ENCODE peak calls at places on chromosomes 2 and 18, in six cellular contexts. H is G401; R is NCI-H524; A is sigmoid colon; L is activated naive CD8-positive, alpha-beta T cell treated with anti-CD3 and anti-CD28 coated beads, Interleukin-2, amount 10 ng/mL, durations not matched to agents 7 days and 5 days; O is central memory CD4-positive, alpha-beta T cell. Y is an unnamed sample.

GRCh38 chr2:18244840-18245239 is 315.6 kb downstream of the RDH14 start:
- DNase-seq in R (peak; percentile 92), H (no peak), L (no peak), A (no peak), O (no peak), Y (no peak)

GRCh38 chr2:122643725-122644329 is 888.4 kb downstream of the TSN start:
- DNase-seq in O (no peak), A (no peak), L (no peak), R (peak; percentile 11), H (peak; percentile 3), Y (no peak)

GRCh38 chr2:38187416-38188127 is 111.6 kb upstream of the CYP1B1 start:
- DNase-seq in L (no peak), O (no peak), R (no peak), A (peak; percentile 95), H (no peak), Y (no peak)

GRCh38 chr2:66121946-66122345 is 313.0 kb upstream of the MEIS1 start:
- DNase-seq in O (no peak), R (no peak), A (no peak), H (no peak), L (no peak), Y (no peak)

GRCh38 chr2:69077224-69077953 is 64.4 kb downstream of the ANTXR1 start:
- DNase-seq in R (no peak), A (no peak), H (no peak), L (no peak), O (no peak), Y (no peak)

GRCh38 chr2:168338292-168338691 is 90.9 kb upstream of the STK39 start:
- DNase-seq in H (no peak), A (no peak), R (no peak), O (no peak), L (no peak), Y (no peak)

GRCh38 chr2:98806266-98806697 is 75.3 kb upstream of the MGAT4A start:
- DNase-seq in R (no peak), H (peak; percentile 77), O (no peak), A (peak; percentile 93), L (no peak), Y (no peak)

GRCh38 chr2:134718956-134719814 is at the start of gene TMEM163:
- DNase-seq in L (peak; percentile 39), R (no peak), H (peak; percentile 69), A (no peak), O (peak; percentile 20), Y (peak; percentile 15)

GRCh38 chr2:46737577-46737976 is 178.0 kb downstream of the MCFD2 start:
- DNase-seq in L (no peak), A (no peak), O (no peak), R (no peak), H (no peak), Y (no peak)

GRCh38 chr2:196635156-196635555 is 4.4 kb upstream of the CCDC150 start:
- DNase-seq in H (no peak), O (no peak), L (no peak), R (no peak), A (no peak), Y (no peak)

GRCh38 chr2:17901246-17901645 is 22.8 kb downstream of the KCNS3 start:
- DNase-seq in R (peak; percentile 81), O (no peak), A (no peak), L (no peak), H (no peak), Y (no peak)

GRCh38 chr2:68367918-68368656 is 3.0 kb downstream of the PLEK start:
- DNase-seq in H (no peak), O (no peak), R (no peak), A (no peak), L (no peak), Y (no peak)

GRCh38 chr2:108911807-108912628 is 77.0 kb downstream of the EDAR start:
- DNase-seq in H (no peak), O (no peak), L (no peak), A (peak; percentile 55), R (no peak), Y (no peak)

GRCh38 chr2:174570325-174570958 is 27.2 kb downstream of the WIPF1 start:
- DNase-seq in R (no peak), A (no peak), H (no peak), L (no peak), O (no peak), Y (no peak)

GRCh38 chr2:66506265-66506664 is 71.3 kb downstream of the MEIS1 start:
- DNase-seq in H (peak; percentile 68), R (no peak), O (no peak), L (no peak), A (no peak), Y (no peak)

GRCh38 chr2:27954771-27955384 is 64.3 kb downstream of the BABAM2 start:
- DNase-seq in R (peak; percentile 23), O (peak; percentile 31), H (peak; percentile 40), L (no peak), A (peak; percentile 80), Y (peak; percentile 34)

GRCh38 chr18:22683196-22683676 is 249.9 kb upstream of the RBBP8 start:
- DNase-seq in O (no peak), L (no peak), H (no peak), R (no peak), A (peak; percentile 91), Y (no peak)

GRCh38 chr2:159218389-159218788 is 68.1 kb downstream of the WDSUB1 start:
- DNase-seq in O (no peak), R (no peak), A (no peak), H (no peak), L (no peak), Y (no peak)

GRCh38 chr2:210818473-210818872 is 262.1 kb downstream of the CPS1 start:
- DNase-seq in O (no peak), A (no peak), R (no peak), L (no peak), H (no peak), Y (no peak)

GRCh38 chr2:199771948-199772692 is 78.9 kb downstream of the FTCDNL1 start:
- DNase-seq in A (no peak), O (no peak), L (no peak), R (no peak), H (no peak), Y (no peak)

GRCh38 chr2:216565946-216566345 is 67.3 kb upstream of the IGFBP2 start:
- DNase-seq in R (no peak), A (no peak), H (no peak), O (no peak), L (no peak), Y (no peak)

GRCh38 chr2:163692611-163693482 is 43.0 kb downstream of the FIGN start:
- DNase-seq in H (no peak), R (no peak), O (no peak), L (no peak), A (no peak), Y (no peak)

GRCh38 chr2:213152065-213152794 is 818 bp upstream of the IKZF2 start:
- DNase-seq in A (peak; percentile 85), R (peak; percentile 44), O (peak; percentile 8), L (no peak), H (peak; percentile 51), Y (no peak)

GRCh38 chr18:9522952-9523351 is 47.6 kb downstream of the RALBP1 start:
- DNase-seq in O (no peak), A (no peak), R (no peak), H (no peak), L (no peak), Y (no peak)

GRCh38 chr2:240892925-240893324 is 3.0 kb downstream of the MAB21L4 start:
- DNase-seq in R (no peak), O (no peak), H (no peak), A (no peak), L (no peak), Y (no peak)

Y was measured in CD4-positive, alpha-beta memory T cell.